ENCODE peak calls at places on chromosome 17, in four cellular contexts. U, N, W and Q are unnamed samples.

GRCh38 chr17:44004077-44004760 is at the start of gene NAGS:
- DNase-seq in U (no peak), N (no peak), W (no peak), Q (peak)

GRCh38 chr17:36934759-36935630 is 2.3 kb upstream of the LHX1 start:
- DNase-seq in U (no peak), N (no peak), W (no peak), Q (peak)

GRCh38 chr17:37708616-37709212 is 36.1 kb downstream of the HNF1B start:
- DNase-seq in U (no peak), N (no peak), W (no peak), Q (no peak)

GRCh38 chr17:14143678-14144077 is 74.4 kb downstream of the COX10 start:
- DNase-seq in U (no peak), N (no peak), W (no peak), Q (no peak)

GRCh38 chr17:50866261-50866949 is at the start of gene TOB1:
- DNase-seq in U (peak), N (peak), W (peak), Q (peak)

GRCh38 chr17:44220211-44221071 is 966 bp upstream of the UBTF start:
- DNase-seq in U (no peak), N (peak), W (peak), Q (peak)

GRCh38 chr17:9230346-9230745 is 209.0 kb downstream of the NTN1 start:
- DNase-seq in U (no peak), N (no peak), W (no peak), Q (no peak)

GRCh38 chr17:48642059-48642842 is 16.1 kb upstream of the HOXB9 start:
- DNase-seq in U (no peak), N (no peak), W (no peak), Q (peak)

GRCh38 chr17:75130632-75131277 is 787 bp downstream of the NT5C start:
- DNase-seq in U (no peak), N (peak), W (peak), Q (peak)

GRCh38 chr17:5840811-5841446 is 229.2 kb upstream of the WSCD1 start:
- DNase-seq in U (no peak), N (no peak), W (no peak), Q (no peak)